ENCODE peak calls at places on chromosomes 13 and 19, in seven cellular contexts. G is activated CD4-positive, alpha-beta T cell treated with anti-CD3 and anti-CD28 coated beads for 24 hours; X is mesendoderm; J is AG10803; D is GOT3; N is CD8-positive, alpha-beta memory T cell; Z is stimulated activated CD4-positive, alpha-beta T cell treated with anti-CD3 and anti-CD28 coated beads, Interleukin-2, amount 100 ng/mL, for 24 hours. H is an unnamed sample.

GRCh38 chr19:50663280-50663790 is 14.1 kb downstream of the C19orf81 start:
- DNase-seq in J (no peak), X (no peak), N (no peak), Z (no peak), D (no peak), G (no peak), H (no peak)

GRCh38 chr13:98839826-98840769 is 87.6 kb upstream of the SLC15A1 start:
- DNase-seq in G (peak), D (no peak), J (peak), N (no peak), X (peak), Z (peak), H (peak)

GRCh38 chr19:28406237-28406596 is 806.7 kb downstream of the UQCRFS1 start:
- DNase-seq in J (no peak), N (no peak), Z (no peak), G (no peak), D (no peak), X (no peak), H (no peak)

GRCh38 chr13:101489635-101490034 is 37.2 kb downstream of the ITGBL1 start:
- DNase-seq in G (no peak), Z (no peak), N (no peak), X (no peak), J (no peak), D (no peak), H (no peak)

GRCh38 chr13:67416047-67416925 is 186.2 kb upstream of the PCDH9 start:
- DNase-seq in G (no peak), X (peak), D (no peak), Z (no peak), J (peak), N (no peak), H (peak)

GRCh38 chr13:63299995-63300394 is 1884.3 kb upstream of the PCDH20 start:
- DNase-seq in J (no peak), G (no peak), X (no peak), N (no peak), D (no peak), Z (no peak), H (no peak)

GRCh38 chr19:31174948-31175347 is 174.3 kb downstream of the TSHZ3 start:
- DNase-seq in Z (no peak), N (no peak), X (no peak), G (no peak), J (no peak), D (no peak), H (no peak)

GRCh38 chr13:27559714-27560113 is 60.6 kb downstream of the LNX2 start:
- DNase-seq in X (no peak), Z (no peak), J (no peak), D (no peak), N (peak), G (no peak), H (no peak)

GRCh38 chr19:29806098-29806866 is 5.5 kb upstream of the CCNE1 start:
- DNase-seq in N (no peak), D (no peak), X (peak), Z (no peak), G (no peak), J (peak), H (no peak)

GRCh38 chr19:50537306-50537685 is 23.6 kb upstream of the ASPDH start:
- DNase-seq in J (no peak), Z (no peak), N (no peak), G (no peak), D (no peak), X (no peak), H (no peak)

GRCh38 chr19:17902701-17903100 is 30.1 kb upstream of the CCDC124 start:
- DNase-seq in D (no peak), G (no peak), J (peak), N (no peak), Z (no peak), X (no peak), H (no peak)

GRCh38 chr19:46211201-46211881 is 18.2 kb upstream of the IGFL1 start:
- DNase-seq in Z (no peak), N (no peak), D (no peak), X (peak), J (peak), G (no peak), H (no peak)

GRCh38 chr13:111401755-111402154 is 81.3 kb downstream of the TEX29 start:
- DNase-seq in N (no peak), D (no peak), X (no peak), G (no peak), J (no peak), Z (no peak), H (no peak)

GRCh38 chr19:33376931-33377557 is 3.5 kb downstream of the CEBPG start:
- DNase-seq in D (no peak), N (no peak), G (no peak), X (no peak), Z (no peak), J (no peak), H (no peak)

GRCh38 chr13:76630629-76631028 is 255.6 kb downstream of the KCTD12 start:
- DNase-seq in N (no peak), Z (no peak), G (no peak), X (no peak), J (no peak), D (no peak), H (no peak)

GRCh38 chr19:17553256-17553655 is 2.2 kb upstream of the COLGALT1 start:
- DNase-seq in J (peak), D (no peak), X (no peak), N (no peak), Z (no peak), G (no peak), H (peak)

GRCh38 chr13:72952529-72953141 is 106.2 kb upstream of the KLF5 start:
- DNase-seq in D (no peak), Z (no peak), N (no peak), G (no peak), J (no peak), X (peak), H (no peak)

GRCh38 chr13:45548281-45548680 is 67.3 kb downstream of the ERICH6B start:
- DNase-seq in J (no peak), Z (no peak), G (no peak), D (no peak), N (no peak), X (peak), H (no peak)

GRCh38 chr19:11227201-11227886 is 12.1 kb upstream of the ANGPTL8 start:
- DNase-seq in Z (peak), N (no peak), J (no peak), X (peak), D (no peak), G (no peak), H (no peak)

GRCh38 chr13:97122381-97122996 is 99.6 kb upstream of the MBNL2 start:
- DNase-seq in G (no peak), Z (no peak), X (no peak), N (no peak), J (peak), D (no peak), H (no peak)

GRCh38 chr13:44312898-44313551 is 60.6 kb upstream of the SERP2 start:
- DNase-seq in X (no peak), D (no peak), J (peak), N (no peak), Z (no peak), G (no peak), H (no peak)

GRCh38 chr13:25541434-25542123 is 169.8 kb downstream of the ATP8A2 start:
- DNase-seq in J (no peak), X (no peak), N (no peak), G (no peak), D (no peak), Z (no peak), H (no peak)

GRCh38 chr19:13830761-13831481 is 35.7 kb downstream of the ZSWIM4 start:
- DNase-seq in N (no peak), X (no peak), G (no peak), J (peak), D (no peak), Z (no peak), H (no peak)

GRCh38 chr19:34066007-34066656 is 106.2 kb upstream of the LSM14A start:
- DNase-seq in Z (no peak), J (no peak), N (no peak), X (no peak), D (no peak), G (no peak), H (no peak)

GRCh38 chr19:44891016-44891882 is at the start of gene TOMM40:
- DNase-seq in X (peak), G (peak), N (peak), D (no peak), Z (peak), J (no peak), H (no peak)

GRCh38 chr13:24050292-24050711 is 110.2 kb upstream of the SPATA13 start:
- DNase-seq in G (no peak), X (no peak), D (no peak), N (no peak), Z (no peak), J (peak), H (no peak)

GRCh38 chr19:28493881-28494280 is 719.1 kb downstream of the UQCRFS1 start:
- DNase-seq in J (no peak), Z (no peak), X (peak), D (no peak), N (no peak), G (no peak), H (no peak)

GRCh38 chr13:59906413-59907027 is 257.2 kb downstream of the DIAPH3 start:
- DNase-seq in D (no peak), N (no peak), J (peak), X (peak), Z (no peak), G (no peak), H (no peak)

GRCh38 chr13:110073982-110074381 is 233.0 kb downstream of the COL4A1 start:
- DNase-seq in N (no peak), J (no peak), Z (no peak), X (peak), D (no peak), G (no peak), H (no peak)

GRCh38 chr19:2462635-2463421 is 6.1 kb upstream of the LMNB2 start:
- DNase-seq in Z (no peak), J (peak), D (peak), G (no peak), N (no peak), X (peak), H (peak)

GRCh38 chr13:99908129-99908805 is 63.3 kb downstream of the ZIC5 start:
- DNase-seq in G (no peak), D (no peak), N (no peak), X (peak), Z (no peak), J (no peak), H (no peak)

GRCh38 chr13:110841846-110842245 is 73.0 kb downstream of the ANKRD10 start:
- DNase-seq in G (no peak), N (no peak), X (peak), Z (no peak), J (no peak), D (no peak), H (no peak)

GRCh38 chr13:40316301-40316700 is 350.1 kb downstream of the FOXO1 start:
- DNase-seq in J (no peak), N (no peak), D (no peak), Z (peak), X (no peak), G (peak), H (no peak)

GRCh38 chr19:45801603-45802175 is 9.0 kb upstream of the DMWD start:
- DNase-seq in Z (no peak), J (no peak), D (no peak), N (no peak), X (no peak), G (no peak), H (no peak)

H was measured in left colon.